ENCODE peak calls at places on chromosomes 6 and 20, in seven cellular contexts. L, Z, C, P, T, O and J are unnamed samples.
A peak's percentile ranks its signal among the peaks of the same experiment; 100 is the strongest.

GRCh38 chr6:14664616-14665315 is 547.2 kb downstream of the CD83 start:
- DNase-seq in P (no peak), C (no peak), O (no peak), Z (no peak), T (no peak), L (no peak), J (no peak)

GRCh38 chr6:99330159-99330558 is 19.3 kb downstream of the FAXC start:
- DNase-seq in P (no peak), L (peak; percentile 57), C (peak; percentile 42), O (no peak), T (peak; percentile 78), Z (peak; percentile 63), J (peak; percentile 52)

GRCh38 chr20:46835418-46835817 is 59.2 kb upstream of the EYA2 start:
- DNase-seq in Z (no peak), P (no peak), L (peak; percentile 63), O (no peak), T (no peak), C (no peak), J (no peak)

GRCh38 chr6:27531772-27532459 is 59.0 kb upstream of the ZNF184 start:
- DNase-seq in P (no peak), Z (peak; percentile 67), C (no peak), L (no peak), T (no peak), O (no peak), J (no peak)

GRCh38 chr6:30480536-30481156 is 8.7 kb upstream of the HLA-E start:
- DNase-seq in C (no peak), P (no peak), T (no peak), Z (no peak), O (no peak), L (no peak), J (no peak)

GRCh38 chr20:47296950-47297349 is 59.5 kb downstream of the ZMYND8 start:
- DNase-seq in P (no peak), T (peak; percentile 37), Z (no peak), C (no peak), L (no peak), O (no peak), J (no peak)

GRCh38 chr20:37316116-37316774 is 26.8 kb downstream of the MANBAL start:
- DNase-seq in O (no peak), C (no peak), L (no peak), Z (no peak), P (no peak), T (peak; percentile 27), J (peak; percentile 15)

GRCh38 chr20:23920408-23920780 is 40.8 kb upstream of the CST5 start:
- DNase-seq in C (no peak), O (no peak), T (no peak), P (peak; percentile 53), Z (no peak), L (no peak), J (no peak)

GRCh38 chr20:47379433-47380150 is 23.1 kb upstream of the ZMYND8 start:
- DNase-seq in C (no peak), O (no peak), L (peak; percentile 98), Z (no peak), T (no peak), P (no peak), J (no peak)

GRCh38 chr6:142845624-142846458 is 99.1 kb downstream of the HIVEP2 start:
- DNase-seq in C (peak; percentile 90), L (peak; percentile 86), O (peak; percentile 91), P (no peak), T (peak; percentile 87), Z (peak; percentile 64), J (peak; percentile 61)

GRCh38 chr20:17716331-17716730 is 16.6 kb downstream of the BANF2 start:
- DNase-seq in O (no peak), T (no peak), C (no peak), Z (no peak), P (no peak), L (no peak), J (no peak)

GRCh38 chr6:2503816-2504494 is 246.8 kb downstream of the MYLK4 start:
- DNase-seq in Z (peak; percentile 47), T (no peak), O (no peak), P (no peak), C (peak; percentile 48), L (peak; percentile 53), J (no peak)

GRCh38 chr6:152267967-152268845 is 369.0 kb downstream of the SYNE1 start:
- DNase-seq in O (no peak), P (no peak), Z (no peak), T (peak; percentile 59), C (no peak), L (no peak), J (peak; percentile 36)

GRCh38 chr6:46528956-46529750 is 37.9 kb upstream of the RCAN2 start:
- DNase-seq in T (no peak), Z (no peak), O (no peak), C (no peak), P (no peak), L (peak; percentile 11), J (no peak)

GRCh38 chr6:83152913-83153312 is 40.2 kb downstream of the PGM3 start:
- DNase-seq in T (no peak), L (no peak), C (no peak), P (no peak), Z (no peak), O (no peak), J (no peak)

GRCh38 chr20:63651942-63652191 is 1.4 kb downstream of the STMN3 start:
- DNase-seq in Z (no peak), P (no peak), T (no peak), C (no peak), L (no peak), O (no peak), J (no peak)

GRCh38 chr20:37297066-37297736 is 7.7 kb downstream of the MANBAL start:
- DNase-seq in C (peak; percentile 74), O (no peak), P (no peak), Z (peak; percentile 57), T (no peak), L (peak; percentile 97), J (no peak)

GRCh38 chr20:62708591-62709536 is at the start of gene NTSR1:
- DNase-seq in P (no peak), C (no peak), T (peak; percentile 70), O (no peak), Z (peak; percentile 40), L (peak; percentile 9), J (peak; percentile 54)

GRCh38 chr6:3825331-3825831 is 23.8 kb upstream of the FAM50B start:
- DNase-seq in Z (peak; percentile 60), C (no peak), L (peak; percentile 68), O (peak; percentile 58), T (peak; percentile 63), P (no peak), J (no peak)

GRCh38 chr6:148471624-148472494 is 129.2 kb downstream of the SASH1 start:
- DNase-seq in T (no peak), O (no peak), P (peak; percentile 91), Z (no peak), L (peak; percentile 76), C (no peak), J (peak; percentile 50)

GRCh38 chr6:123810214-123810613 is 6.5 kb downstream of the NKAIN2 start:
- DNase-seq in L (no peak), Z (no peak), T (no peak), P (no peak), C (no peak), O (no peak), J (no peak)

GRCh38 chr6:52305948-52306767 is 21.6 kb upstream of the MCM3 start:
- DNase-seq in C (no peak), L (no peak), Z (no peak), T (no peak), P (no peak), O (no peak), J (no peak)

GRCh38 chr20:63092660-63093215 is 86.0 kb upstream of the BHLHE23 start:
- DNase-seq in L (no peak), P (no peak), C (no peak), O (no peak), Z (no peak), T (no peak), J (peak; percentile 0)

GRCh38 chr6:155419161-155419560 is 36.5 kb downstream of the NOX3 start:
- DNase-seq in O (no peak), Z (no peak), C (no peak), T (no peak), L (peak; percentile 47), P (no peak), J (no peak)

GRCh38 chr6:147707524-147707923 is 199.0 kb downstream of the SAMD5 start:
- DNase-seq in L (no peak), O (no peak), P (no peak), C (no peak), Z (no peak), T (no peak), J (no peak)

GRCh38 chr20:36179170-36179945 is 24.8 kb downstream of the EPB41L1 start:
- DNase-seq in T (peak; percentile 88), P (no peak), C (no peak), L (no peak), O (no peak), Z (no peak), J (no peak)

GRCh38 chr20:47347661-47348462 is 8.6 kb downstream of the ZMYND8 start:
- DNase-seq in C (no peak), Z (no peak), P (no peak), O (no peak), L (no peak), T (no peak), J (no peak)

DNA sequence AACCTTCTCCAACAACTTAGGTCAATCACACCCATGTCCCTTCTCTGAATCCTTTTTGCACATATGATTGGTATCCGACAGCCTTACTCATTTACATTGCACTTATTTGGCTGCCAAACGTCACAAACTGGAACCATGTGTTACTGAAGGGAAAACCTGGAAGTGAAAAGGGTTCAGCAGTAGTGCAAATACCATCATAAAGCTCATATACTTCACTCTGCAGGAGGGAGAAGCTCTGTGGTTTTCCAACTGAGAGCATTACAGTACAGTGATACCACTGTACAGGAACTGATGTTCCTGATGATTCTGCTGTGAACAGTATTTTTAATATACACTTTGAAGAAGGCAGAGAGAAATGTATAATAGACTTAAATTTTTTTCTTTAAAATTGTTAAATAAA is 87.8 kb downstream of the SLC16A10 start:
- DNase-seq in P (no peak), L (peak; percentile 4), Z (no peak), O (no peak), T (no peak), C (peak; percentile 64), J (no peak)
- TF ChIP-seq CTCF in P (no peak), L (no peak), Z (no peak), O (no peak), T (no peak), C (no peak), J (no peak)

DNA sequence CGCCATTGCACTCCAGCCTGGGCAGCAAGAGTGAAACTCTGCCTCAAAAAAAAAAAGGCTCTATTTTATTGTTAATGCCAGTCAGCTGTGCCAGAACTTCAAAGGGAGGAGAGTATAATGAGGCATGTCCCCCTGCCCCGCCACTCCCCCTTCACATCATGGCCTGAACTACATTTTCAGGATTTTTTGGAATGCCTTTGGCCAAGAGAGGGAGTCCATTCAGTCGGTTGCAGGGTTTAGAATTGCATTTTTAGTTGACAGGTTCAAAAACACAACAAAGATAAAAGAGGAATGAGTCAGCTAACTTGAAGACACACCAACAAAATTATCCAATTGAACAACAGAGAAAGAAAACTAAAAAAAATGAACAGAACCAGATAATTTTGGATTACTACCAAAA is 59.1 kb downstream of the CEP43 start:
- DNase-seq in T (no peak), P (no peak), L (peak; percentile 78), C (peak; percentile 35), Z (no peak), O (no peak), J (no peak)
- TF ChIP-seq CTCF in T (no peak), P (no peak), L (no peak), C (no peak), Z (no peak), O (no peak), J (no peak)

GRCh38 chr6:146183831-146184230 is 155.0 kb downstream of the GRM1 start:
- DNase-seq in L (no peak), P (no peak), C (no peak), O (no peak), Z (no peak), T (no peak), J (no peak)
- TF ChIP-seq CTCF in L (no peak), P (no peak), C (no peak), O (no peak), Z (no peak), T (no peak), J (no peak)

GRCh38 chr6:144150673-144151009 is 324 bp downstream of the STX11 start:
- DNase-seq in O (peak; percentile 21), C (no peak), T (peak; percentile 68), P (no peak), Z (peak; percentile 14), L (peak; percentile 34), J (no peak)
- TF ChIP-seq CTCF in O (no peak), C (peak; percentile 35), T (peak; percentile 56), P (no peak), Z (no peak), L (no peak), J (peak; percentile 53)